ENCODE peak calls at places on chromosomes 11 and 22, in six cellular contexts. C is endothelial cell; T is AG10803; S is naive thymus-derived CD8-positive, alpha-beta T cell; J is NCI-H1092; I is mesenchymal stem cell. W is an unnamed sample.
A peak's percentile ranks its signal among the peaks of the same experiment; 100 is the strongest.

GRCh38 chr11:46327829-46328228 is 19.4 kb upstream of the DGKZ start:
- DNase-seq in C (no peak), T (no peak), S (no peak), J (no peak), I (no peak), W (peak; percentile 29)

GRCh38 chr11:130023204-130023603 is 20.6 kb upstream of the PRDM10 start:
- DNase-seq in C (no peak), T (peak; percentile 83), S (no peak), J (no peak), I (peak; percentile 31), W (peak; percentile 16)

GRCh38 chr22:40721266-40721665 is 42.0 kb downstream of the MCHR1 start:
- DNase-seq in C (no peak), T (peak; percentile 27), S (no peak), J (no peak), I (peak; percentile 76), W (peak; percentile 63)

GRCh38 chr22:21981874-21982273 is 713 bp downstream of the TOP3B start:
- DNase-seq in C (no peak), T (no peak), S (no peak), J (no peak), I (peak; percentile 3), W (no peak)

GRCh38 chr22:45818130-45819085 is 146.8 kb downstream of the ATXN10 start:
- DNase-seq in C (no peak), T (no peak), S (no peak), J (no peak), I (peak; percentile 22), W (no peak)

GRCh38 chr11:14756349-14756748 is 112.7 kb downstream of the PDE3B start:
- DNase-seq in C (no peak), T (no peak), S (no peak), J (no peak), I (no peak), W (no peak)

GRCh38 chr11:126257764-126258163 is 10.9 kb downstream of the SRPRA start:
- DNase-seq in C (no peak), T (peak; percentile 64), S (no peak), J (no peak), I (peak; percentile 42), W (peak; percentile 65)

GRCh38 chr11:119093951-119094815 is 7.5 kb downstream of the DPAGT1 start:
- DNase-seq in C (peak; percentile 38), T (peak; percentile 51), S (no peak), J (no peak), I (peak; percentile 64), W (no peak)

GRCh38 chr11:95863486-95864140 is 60.3 kb downstream of the MTMR2 start:
- DNase-seq in C (no peak), T (peak; percentile 71), S (no peak), J (no peak), I (peak; percentile 51), W (no peak)

GRCh38 chr11:36383200-36383599 is 87.1 kb downstream of the PRR5L start:
- DNase-seq in C (no peak), T (no peak), S (no peak), J (no peak), I (no peak), W (no peak)

GRCh38 chr11:69727266-69727665 is 23.4 kb upstream of the FGF19 start:
- DNase-seq in C (no peak), T (no peak), S (no peak), J (no peak), I (no peak), W (no peak)

GRCh38 chr11:114132944-114133394 is 73.5 kb downstream of the ZBTB16 start:
- DNase-seq in C (no peak), T (peak; percentile 85), S (no peak), J (no peak), I (no peak), W (no peak)

GRCh38 chr22:46504586-46504985 is 32.8 kb downstream of the CELSR1 start:
- DNase-seq in C (no peak), T (no peak), S (no peak), J (no peak), I (no peak), W (no peak)

GRCh38 chr22:27454807-27455450 is 346.6 kb downstream of the MN1 start:
- DNase-seq in C (no peak), T (peak; percentile 49), S (no peak), J (no peak), I (no peak), W (no peak)

GRCh38 chr11:78567209-78567608 is 7.5 kb downstream of the NARS2 start:
- DNase-seq in C (no peak), T (peak; percentile 68), S (no peak), J (no peak), I (no peak), W (no peak)

GRCh38 chr22:26536056-26536761 is 23.9 kb upstream of the TFIP11 start:
- DNase-seq in C (no peak), T (no peak), S (no peak), J (no peak), I (no peak), W (no peak)

GRCh38 chr22:46390652-46391301 is 55.3 kb downstream of the TRMU start:
- DNase-seq in C (no peak), T (peak; percentile 76), S (no peak), J (no peak), I (no peak), W (no peak)

GRCh38 chr11:117199061-117199915 is at the start of gene TAGLN:
- DNase-seq in C (peak; percentile 48), T (peak; percentile 95), S (no peak), J (no peak), I (peak; percentile 85), W (no peak)

GRCh38 chr11:70399681-70400112 is 1.4 kb downstream of the CTTN start:
- DNase-seq in C (peak; percentile 25), T (peak; percentile 95), S (no peak), J (no peak), I (peak; percentile 98), W (peak; percentile 95)

GRCh38 chr11:57514538-57515331 is 767 bp downstream of the SLC43A1 start:
- DNase-seq in C (peak; percentile 21), T (peak; percentile 21), S (peak; percentile 24), J (peak; percentile 45), I (peak; percentile 41), W (peak; percentile 38)

GRCh38 chr11:115500547-115501503 is 3.4 kb downstream of the CADM1 start:
- DNase-seq in C (peak; percentile 7), T (no peak), S (no peak), J (no peak), I (no peak), W (peak; percentile 85)

GRCh38 chr11:15707971-15708370 is 593.2 kb downstream of the INSC start:
- DNase-seq in C (no peak), T (no peak), S (no peak), J (peak; percentile 62), I (peak; percentile 66), W (peak; percentile 90)

GRCh38 chr22:31361743-31362142 is 15.6 kb upstream of the PATZ1 start:
- DNase-seq in C (no peak), T (no peak), S (no peak), J (no peak), I (no peak), W (no peak)

GRCh38 chr11:124481365-124482323 is 36.1 kb upstream of the OR8B8 start:
- DNase-seq in C (peak; percentile 44), T (peak; percentile 20), S (no peak), J (no peak), I (peak; percentile 81), W (no peak)

GRCh38 chr11:1221848-1222311 is 986 bp upstream of the MUC5B start:
- DNase-seq in C (no peak), T (no peak), S (no peak), J (no peak), I (no peak), W (no peak)

GRCh38 chr11:8258289-8258688 is 5.4 kb downstream of the LMO1 start:
- DNase-seq in C (no peak), T (no peak), S (no peak), J (no peak), I (no peak), W (peak; percentile 69)

GRCh38 chr11:77089004-77089545 is 13.6 kb upstream of the OMP start:
- DNase-seq in C (no peak), T (no peak), S (no peak), J (no peak), I (no peak), W (no peak)

GRCh38 chr11:71235719-71236118 is 16.7 kb downstream of the SHANK2 start:
- DNase-seq in C (no peak), T (no peak), S (no peak), J (no peak), I (no peak), W (no peak)

GRCh38 chr11:17921620-17922473 is 91.0 kb downstream of the SERGEF start:
- DNase-seq in C (no peak), T (peak; percentile 58), S (no peak), J (no peak), I (peak; percentile 65), W (no peak)

GRCh38 chr11:98616256-98616655 is 404.5 kb upstream of the CNTN5 start:
- DNase-seq in C (no peak), T (no peak), S (no peak), J (no peak), I (no peak), W (no peak)

GRCh38 chr22:31969789-31970489 is 25.6 kb downstream of the YWHAH start:
- DNase-seq in C (peak; percentile 63), T (peak; percentile 64), S (peak; percentile 63), J (peak; percentile 35), I (peak; percentile 59), W (no peak)

GRCh38 chr22:23537421-23537820 is 42.7 kb downstream of the IGLL1 start:
- DNase-seq in C (no peak), T (no peak), S (no peak), J (no peak), I (no peak), W (no peak)

GRCh38 chr11:122167100-122167499 is 51.1 kb upstream of the BLID start:
- DNase-seq in C (no peak), T (peak; percentile 92), S (no peak), J (no peak), I (peak; percentile 87), W (peak; percentile 77)

GRCh38 chr22:28123989-28124766 is 205.1 kb upstream of the PITPNB start:
- DNase-seq in C (no peak), T (no peak), S (no peak), J (no peak), I (no peak), W (no peak)

GRCh38 chr11:125036933-125037332 is 26.2 kb upstream of the SLC37A2 start:
- DNase-seq in C (no peak), T (peak; percentile 73), S (no peak), J (no peak), I (peak; percentile 82), W (no peak)

GRCh38 chr11:129639300-129639699 is 176.3 kb upstream of the TMEM45B start:
- DNase-seq in C (no peak), T (peak; percentile 77), S (no peak), J (no peak), I (peak; percentile 97), W (peak; percentile 55)

GRCh38 chr22:30307026-30307574 is 17.8 kb upstream of the CASTOR1 start:
- DNase-seq in C (no peak), T (no peak), S (no peak), J (no peak), I (no peak), W (no peak)

GRCh38 chr11:118374729-118375128 is 15.3 kb downstream of the UBE4A start:
- DNase-seq in C (no peak), T (peak; percentile 96), S (no peak), J (no peak), I (no peak), W (no peak)

GRCh38 chr11:100851584-100852152 is 164.6 kb downstream of the ARHGAP42 start:
- DNase-seq in C (no peak), T (no peak), S (no peak), J (no peak), I (no peak), W (no peak)

GRCh38 chr11:119742263-119742861 is 13.4 kb upstream of the NECTIN1 start:
- DNase-seq in C (no peak), T (no peak), S (no peak), J (no peak), I (peak; percentile 19), W (no peak)